ENCODE peak calls at places on chromosomes 4 and X, in seven cellular contexts. K is cardiac muscle cell, T is left ventricle myocardium inferior, Z is aorta, J is transverse colon, X is fibroblast of lung, O is tibial artery. B is an unnamed sample.

GRCh38 chrX:150087612-150088011 is 149.3 kb upstream of the EOLA2 start:
- DNase-seq in T (no peak), Z (no peak), J (no peak), K (no peak), X (no peak), O (no peak), B (peak; percentile 5)

GRCh38 chr4:70958681-70959080 is 34.8 kb upstream of the DCK start:
- DNase-seq in X (peak; percentile 96), J (no peak), K (peak; percentile 21), T (no peak), Z (no peak), O (no peak), B (no peak)

GRCh38 chr4:162241857-162242256 is 78.1 kb upstream of the FSTL5 start:
- DNase-seq in K (no peak), X (no peak), O (no peak), Z (no peak), T (no peak), J (no peak), B (no peak)

GRCh38 chrX:120457766-120458180 is 11.3 kb downstream of the LAMP2 start:
- DNase-seq in O (no peak), T (no peak), Z (no peak), X (peak; percentile 91), K (peak; percentile 81), J (no peak), B (no peak)

GRCh38 chrX:150038356-150038755 is 100.1 kb upstream of the EOLA2 start:
- DNase-seq in K (no peak), O (no peak), X (no peak), T (no peak), J (no peak), Z (no peak), B (no peak)

GRCh38 chrX:101395789-101396188 is 5.0 kb downstream of the RPL36A start:
- DNase-seq in T (no peak), K (peak; percentile 40), O (no peak), X (no peak), Z (no peak), J (no peak), B (no peak)

GRCh38 chr4:165204462-165204830 is 2.9 kb upstream of the KLHL2 start:
- DNase-seq in J (no peak), Z (no peak), X (peak; percentile 64), T (no peak), K (no peak), O (no peak), B (no peak)

GRCh38 chr4:110851989-110852388 is 229.1 kb upstream of the PITX2 start:
- DNase-seq in J (no peak), X (no peak), T (no peak), Z (no peak), K (no peak), O (no peak), B (no peak)

GRCh38 chr4:132587626-132588025 is 561.5 kb upstream of the PCDH10 start:
- DNase-seq in X (peak; percentile 53), K (peak; percentile 28), T (no peak), Z (no peak), J (no peak), O (no peak), B (no peak)

GRCh38 chr4:152114562-152114961 is 353.8 kb upstream of the GATB start:
- DNase-seq in X (no peak), K (no peak), J (no peak), T (no peak), O (no peak), Z (no peak), B (no peak)

GRCh38 chr4:87005690-87006461 is 71.1 kb downstream of the AFF1 start:
- DNase-seq in J (peak; percentile 34), X (no peak), K (no peak), O (no peak), T (no peak), Z (no peak), B (peak; percentile 33)

DNA sequence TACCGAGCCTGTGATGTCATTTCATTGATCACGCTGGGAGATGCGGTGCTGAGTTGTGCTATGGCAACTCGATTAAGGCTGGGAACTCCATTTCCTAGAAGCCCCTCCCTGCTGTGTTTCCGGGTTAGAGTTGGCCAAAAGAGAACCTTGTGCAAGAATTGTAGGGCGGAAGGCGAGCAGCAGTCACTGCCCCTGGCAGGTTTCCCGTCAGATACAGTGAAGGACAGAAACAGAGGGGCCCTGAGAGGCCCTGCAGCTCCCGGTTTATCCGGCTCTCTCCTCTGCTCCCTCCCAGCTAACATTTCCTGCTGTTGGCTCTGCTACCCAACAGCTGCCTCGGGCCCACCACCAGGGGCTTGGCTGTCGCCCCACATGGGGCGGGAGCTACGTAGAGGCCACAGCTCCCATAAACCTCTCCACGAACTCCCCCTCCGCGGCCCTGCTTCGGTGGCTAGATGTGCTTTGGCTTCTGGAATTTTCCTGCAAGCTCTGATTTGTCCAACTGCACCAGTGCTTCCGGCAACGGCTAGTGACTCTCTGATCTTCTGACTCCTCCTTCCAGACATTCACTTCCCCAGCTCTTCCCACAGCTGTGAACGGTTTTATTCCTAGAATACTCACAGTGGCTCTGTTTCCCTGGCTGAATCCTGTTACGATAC is 74.9 kb upstream of the USP9X start:
- DNase-seq in T (peak; percentile 73), O (peak; percentile 79), K (peak; percentile 98), X (peak; percentile 90), J (peak; percentile 76), Z (peak; percentile 86), B (peak; percentile 75)
- H3K4me3 ChIP-seq in T (peak overlapping the region; percentile 57), O (peak overlapping the region; percentile 46), K (no peak overlapping the region), X (no peak overlapping the region), J (peak overlapping the region; percentile 38), Z (peak overlapping the region; percentile 2), B (no peak overlapping the region)

GRCh38 chr4:3522326-3522640 is 9.9 kb downstream of the LRPAP1 start:
- DNase-seq in X (no peak), O (no peak), T (no peak), K (no peak), J (no peak), Z (peak; percentile 22), B (no peak)

GRCh38 chr4:3523146-3523627 is 9.0 kb downstream of the LRPAP1 start:
- DNase-seq in J (no peak), O (no peak), K (no peak), X (no peak), T (no peak), Z (peak; percentile 21), B (no peak)

GRCh38 chr4:3522651-3523050 is 9.6 kb downstream of the LRPAP1 start:
- DNase-seq in X (no peak), Z (peak; percentile 34), J (no peak), O (no peak), K (no peak), T (no peak), B (no peak)

GRCh38 chr4:3520796-3521600 is 11.2 kb downstream of the LRPAP1 start:
- DNase-seq in O (no peak), T (no peak), J (peak; percentile 8), Z (peak; percentile 36), X (no peak), K (no peak), B (no peak)

DNA sequence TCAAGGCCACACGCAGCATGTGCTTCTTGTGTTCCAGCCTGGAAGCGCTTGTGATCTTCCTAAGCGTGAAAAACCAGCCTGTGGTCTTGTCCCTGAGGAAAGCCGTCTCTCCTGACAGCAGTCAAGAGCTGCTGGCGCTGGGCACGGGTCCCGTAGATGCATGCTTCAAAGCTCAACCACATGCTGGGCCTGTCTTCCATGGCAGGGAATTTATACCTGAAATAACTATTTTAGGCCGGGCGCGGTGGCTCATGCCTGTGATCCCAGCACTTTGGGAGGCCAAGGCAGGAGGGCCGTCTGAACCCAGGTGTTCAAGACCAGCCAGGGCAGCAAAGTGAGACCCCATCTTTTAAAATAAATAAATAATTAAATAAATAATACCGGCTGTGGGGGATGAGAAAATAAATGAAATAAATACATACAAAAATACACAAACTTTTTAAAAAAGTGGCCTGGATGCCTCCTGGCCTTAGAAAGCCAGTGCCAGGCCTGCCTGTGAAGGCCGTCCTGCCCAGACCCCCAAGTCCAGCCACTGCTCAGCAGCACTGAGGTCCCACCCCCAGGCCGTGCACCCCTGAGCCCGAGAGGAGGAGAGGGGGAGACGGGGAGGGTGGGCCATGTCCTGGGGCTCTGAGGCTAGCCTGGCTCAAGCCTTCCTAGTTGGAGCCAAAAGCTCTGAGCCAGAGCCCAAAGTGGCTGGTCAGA is 10.4 kb downstream of the LRPAP1 start:
- DNase-seq in O (no peak), K (no peak), J (peak; percentile 2), T (peak; percentile 15), X (no peak), Z (peak; percentile 44), B (no peak)
- H3K36me3 ChIP-seq in O (peaks cover 67% of the 10 kb centered on the region), K (peaks cover 27% of the 10 kb centered on the region), J (peaks cover 11% of the 10 kb centered on the region), T (peaks cover 85% of the 10 kb centered on the region), X (peaks cover 26% of the 10 kb centered on the region), Z (peaks cover 25% of the 10 kb centered on the region), B (peaks cover 19% of the 10 kb centered on the region)

GRCh38 chrX:116009871-116010710 is 160.5 kb upstream of the AGTR2 start:
- DNase-seq in K (no peak), O (no peak), X (no peak), J (peak; percentile 14), T (peak; percentile 13), Z (peak; percentile 54), B (peak; percentile 2)
- H3K4me3 ChIP-seq in K (no peak overlapping the region), O (no peak overlapping the region), X (no peak overlapping the region), J (no peak overlapping the region), T (no peak overlapping the region), Z (no peak overlapping the region), B (no peak overlapping the region)

GRCh38 chr4:38132140-38132673 is 172.0 kb downstream of the PTTG2 start:
- DNase-seq in T (no peak), Z (no peak), X (peak; percentile 99), O (peak; percentile 66), K (peak; percentile 98), J (peak; percentile 59), B (peak; percentile 42)

GRCh38 chr4:38135201-38135600 is 175.0 kb downstream of the PTTG2 start:
- DNase-seq in J (no peak), O (no peak), K (no peak), T (no peak), X (no peak), Z (no peak), B (no peak)

GRCh38 chr4:38132843-38133662 is 172.9 kb downstream of the PTTG2 start:
- DNase-seq in T (no peak), K (no peak), Z (no peak), X (no peak), J (peak; percentile 54), O (no peak), B (no peak)

GRCh38 chr4:38131371-38132139 is 171.4 kb downstream of the PTTG2 start:
- DNase-seq in O (no peak), T (no peak), Z (no peak), X (peak; percentile 72), J (peak; percentile 23), K (peak; percentile 39), B (peak; percentile 56)

GRCh38 chr4:38133711-38134480 is 173.7 kb downstream of the PTTG2 start:
- DNase-seq in Z (no peak), X (no peak), K (no peak), J (no peak), T (no peak), O (no peak), B (no peak)
- H3K36me3 ChIP-seq in Z (peaks cover 16% of the 10 kb centered on the region), X (peaks cover 1% of the 10 kb centered on the region), K (no peaks in the 10 kb centered on the region), J (no peaks in the 10 kb centered on the region), T (peaks cover 55% of the 10 kb centered on the region), O (peaks cover 57% of the 10 kb centered on the region), B (peaks cover 4% of the 10 kb centered on the region)

GRCh38 chr4:107444-108429 is 16.6 kb upstream of the ZNF718 start:
- DNase-seq in Z (no peak), T (no peak), K (no peak), O (no peak), J (no peak), X (no peak), B (peak; percentile 24)
- H3K4me3 ChIP-seq in Z (no peak overlapping the region), T (peak overlapping the region; percentile 65), K (peak overlapping the region; percentile 31), O (peak overlapping the region; percentile 33), J (peak overlapping the region; percentile 27), X (no peak overlapping the region), B (no peak overlapping the region)

GRCh38 chrX:71420686-71421085 is 54.5 kb downstream of the TAF1 start:
- DNase-seq in K (no peak), O (no peak), X (no peak), J (no peak), Z (no peak), T (no peak), B (peak; percentile 70)
- H3K36me3 ChIP-seq in K (peaks cover 7% of the 10 kb centered on the region), O (peaks cover 24% of the 10 kb centered on the region), X (no peaks in the 10 kb centered on the region), J (no peaks in the 10 kb centered on the region), Z (peaks cover 3% of the 10 kb centered on the region), T (peaks cover 63% of the 10 kb centered on the region), B (peaks cover 5% of the 10 kb centered on the region)

GRCh38 chr4:4853371-4853823 is 6.1 kb upstream of the MSX1 start:
- DNase-seq in Z (no peak), T (no peak), X (no peak), J (no peak), K (no peak), O (no peak), B (peak; percentile 69)
- H3K4me3 ChIP-seq in Z (peak overlapping the region; percentile 30), T (peak overlapping the region; percentile 53), X (peak overlapping the region; percentile 37), J (peak overlapping the region; percentile 37), K (no peak overlapping the region), O (peak overlapping the region; percentile 52), B (peak overlapping the region; percentile 19)